ENCODE peak calls at places on chromosomes 12 and 14, in eight cellular contexts. One of them, this sample, is unnamed. For H3K36me3, the result is how much of the 10 kb centered on the place peaks cover.

GRCh38 chr14:27917896-27918295 is 848.7 kb upstream of the FOXG1 start:
- DNase-seq in CD8-positive, alpha-beta memory T cell: no peak
- DNase-seq in hepatocyte: no peak
- DNase-seq in heart right ventricle: no peak
- DNase-seq in lung: no peak
- DNase-seq in endodermal cell: peak
- DNase-seq in MG63: no peak
- DNase-seq in HAP-1: no peak
- DNase-seq in this sample: no peak

GRCh38 chr12:70666364-70666763 is 29.1 kb upstream of the PTPRB start:
- DNase-seq in HAP-1: no peak
- DNase-seq in hepatocyte: no peak
- DNase-seq in lung: no peak
- DNase-seq in MG63: no peak
- DNase-seq in endodermal cell: no peak
- DNase-seq in heart right ventricle: no peak
- DNase-seq in CD8-positive, alpha-beta memory T cell: no peak
- DNase-seq in this sample: no peak

GRCh38 chr14:78975734-78976133 is 805.6 kb downstream of the NRXN3 start:
- DNase-seq in HAP-1: no peak
- DNase-seq in hepatocyte: peak
- DNase-seq in lung: no peak
- DNase-seq in CD8-positive, alpha-beta memory T cell: no peak
- DNase-seq in endodermal cell: no peak
- DNase-seq in MG63: no peak
- DNase-seq in heart right ventricle: no peak
- DNase-seq in this sample: no peak

GRCh38 chr12:85642810-85643209 is 193.4 kb downstream of the RASSF9 start:
- DNase-seq in heart right ventricle: no peak
- DNase-seq in MG63: no peak
- DNase-seq in HAP-1: no peak
- DNase-seq in endodermal cell: peak
- DNase-seq in CD8-positive, alpha-beta memory T cell: no peak
- DNase-seq in hepatocyte: peak
- DNase-seq in lung: no peak
- DNase-seq in this sample: no peak

GRCh38 chr14:34650786-34651584 is 21.0 kb upstream of the SNX6 start:
- DNase-seq in lung: no peak
- DNase-seq in CD8-positive, alpha-beta memory T cell: no peak
- DNase-seq in hepatocyte: peak
- DNase-seq in heart right ventricle: no peak
- DNase-seq in MG63: peak
- DNase-seq in HAP-1: no peak
- DNase-seq in endodermal cell: no peak
- DNase-seq in this sample: no peak

GRCh38 chr14:63045234-63045611 is at the start of gene KCNH5:
- DNase-seq in heart right ventricle: peak
- DNase-seq in lung: no peak
- DNase-seq in MG63: peak
- DNase-seq in HAP-1: peak
- DNase-seq in hepatocyte: peak
- DNase-seq in CD8-positive, alpha-beta memory T cell: no peak
- DNase-seq in endodermal cell: peak
- DNase-seq in this sample: peak

GRCh38 chr14:48857366-48857765 is 728.8 kb downstream of the RPS29 start:
- DNase-seq in hepatocyte: no peak
- DNase-seq in MG63: no peak
- DNase-seq in endodermal cell: no peak
- DNase-seq in CD8-positive, alpha-beta memory T cell: no peak
- DNase-seq in heart right ventricle: no peak
- DNase-seq in lung: no peak
- DNase-seq in HAP-1: no peak
- DNase-seq in this sample: no peak

GRCh38 chr12:46660719-46661118 is 165.1 kb downstream of the SLC38A4 start:
- DNase-seq in HAP-1: no peak
- DNase-seq in MG63: no peak
- DNase-seq in endodermal cell: no peak
- DNase-seq in lung: no peak
- DNase-seq in hepatocyte: no peak
- DNase-seq in heart right ventricle: no peak
- DNase-seq in CD8-positive, alpha-beta memory T cell: no peak
- DNase-seq in this sample: no peak

GRCh38 chr12:132662901-132663755 is 24.0 kb downstream of the POLE start:
- DNase-seq in CD8-positive, alpha-beta memory T cell: no peak
- DNase-seq in hepatocyte: no peak
- DNase-seq in HAP-1: no peak
- DNase-seq in endodermal cell: no peak
- DNase-seq in MG63: no peak
- DNase-seq in heart right ventricle: no peak
- DNase-seq in lung: no peak
- DNase-seq in this sample: no peak

GRCh38 chr14:47191693-47192092 is 483.7 kb downstream of the MDGA2 start:
- DNase-seq in hepatocyte: no peak
- DNase-seq in lung: no peak
- DNase-seq in heart right ventricle: no peak
- DNase-seq in MG63: no peak
- DNase-seq in endodermal cell: no peak
- DNase-seq in HAP-1: no peak
- DNase-seq in CD8-positive, alpha-beta memory T cell: no peak
- DNase-seq in this sample: no peak

GRCh38 chr14:36646664-36647416 is 14.8 kb upstream of the PAX9 start:
- DNase-seq in heart right ventricle: no peak
- DNase-seq in hepatocyte: peak
- DNase-seq in HAP-1: no peak
- DNase-seq in CD8-positive, alpha-beta memory T cell: no peak
- DNase-seq in endodermal cell: peak
- DNase-seq in MG63: peak
- DNase-seq in lung: no peak
- DNase-seq in this sample: peak
- H3K4me3 ChIP-seq in heart right ventricle: peak
- H3K4me3 ChIP-seq in hepatocyte: peak
- H3K4me3 ChIP-seq in HAP-1: no peak
- H3K4me3 ChIP-seq in CD8-positive, alpha-beta memory T cell: no peak
- H3K4me3 ChIP-seq in endodermal cell: peak
- H3K4me3 ChIP-seq in MG63: no peak
- H3K4me3 ChIP-seq in lung: peak
- H3K4me3 ChIP-seq in this sample: peak

DNA sequence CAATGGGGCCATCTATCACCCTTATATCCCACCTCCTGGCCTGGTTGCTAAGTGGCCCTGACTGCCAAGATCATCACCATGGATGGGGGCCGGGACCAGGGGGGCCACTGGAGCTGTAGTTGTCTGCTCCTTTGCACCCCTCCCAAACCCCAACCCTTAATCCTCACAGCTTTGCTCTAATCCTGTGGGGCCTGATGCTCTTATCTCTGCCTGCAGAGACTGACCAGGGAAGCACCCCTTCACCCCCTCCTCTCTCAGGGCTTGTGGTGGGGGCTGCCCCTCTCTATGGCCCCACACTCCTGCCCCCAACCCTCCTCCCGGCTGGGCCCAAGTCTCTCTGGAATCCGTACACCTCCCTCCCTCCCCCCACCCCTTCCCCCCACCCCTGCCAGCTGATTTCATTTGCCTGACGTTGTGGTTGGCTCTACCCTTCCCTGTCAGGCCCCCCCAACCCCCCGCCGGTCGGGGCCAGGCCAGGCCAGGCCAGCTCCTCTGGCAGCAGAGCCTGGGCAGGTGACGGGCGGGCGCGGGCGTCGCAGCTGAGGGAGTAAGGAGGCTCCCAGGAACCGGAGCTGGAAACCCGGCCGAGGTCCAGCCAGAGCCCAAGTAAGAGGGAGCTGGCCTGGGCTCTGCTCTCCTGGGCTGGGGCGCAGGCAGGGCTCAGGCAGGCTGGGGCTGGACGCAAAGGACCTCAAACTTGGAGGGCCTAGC is at the start of gene GNB3:
- DNase-seq in HAP-1: no peak
- DNase-seq in heart right ventricle: no peak
- DNase-seq in CD8-positive, alpha-beta memory T cell: no peak
- DNase-seq in endodermal cell: no peak
- DNase-seq in MG63: no peak
- DNase-seq in hepatocyte: no peak
- DNase-seq in lung: no peak
- DNase-seq in this sample: no peak
- H3K36me3 ChIP-seq in HAP-1: half or more
- H3K36me3 ChIP-seq in heart right ventricle: under half
- H3K36me3 ChIP-seq in CD8-positive, alpha-beta memory T cell: under half
- H3K36me3 ChIP-seq in endodermal cell: half or more
- H3K36me3 ChIP-seq in MG63: under half
- H3K36me3 ChIP-seq in hepatocyte: under half
- H3K36me3 ChIP-seq in lung: under half
- H3K36me3 ChIP-seq in this sample: under half

GRCh38 chr14:38255673-38256357 is at the start of gene CLEC14A:
- DNase-seq in lung: peak
- DNase-seq in hepatocyte: peak
- DNase-seq in HAP-1: no peak
- DNase-seq in CD8-positive, alpha-beta memory T cell: no peak
- DNase-seq in heart right ventricle: peak
- DNase-seq in MG63: no peak
- DNase-seq in endodermal cell: peak
- DNase-seq in this sample: peak
- H3K4me3 ChIP-seq in lung: peak
- H3K4me3 ChIP-seq in hepatocyte: peak
- H3K4me3 ChIP-seq in HAP-1: no peak
- H3K4me3 ChIP-seq in CD8-positive, alpha-beta memory T cell: no peak
- H3K4me3 ChIP-seq in heart right ventricle: peak
- H3K4me3 ChIP-seq in MG63: no peak
- H3K4me3 ChIP-seq in endodermal cell: peak
- H3K4me3 ChIP-seq in this sample: peak

GRCh38 chr14:35861204-35861868 is 35.2 kb downstream of the BRMS1L start:
- DNase-seq in HAP-1: no peak
- DNase-seq in hepatocyte: no peak
- DNase-seq in MG63: no peak
- DNase-seq in heart right ventricle: no peak
- DNase-seq in CD8-positive, alpha-beta memory T cell: no peak
- DNase-seq in lung: no peak
- DNase-seq in endodermal cell: no peak
- DNase-seq in this sample: no peak

GRCh38 chr14:35867280-35867629 is 41.1 kb downstream of the BRMS1L start:
- DNase-seq in lung: no peak
- DNase-seq in MG63: no peak
- DNase-seq in endodermal cell: no peak
- DNase-seq in CD8-positive, alpha-beta memory T cell: no peak
- DNase-seq in heart right ventricle: no peak
- DNase-seq in hepatocyte: no peak
- DNase-seq in HAP-1: no peak
- DNase-seq in this sample: no peak

GRCh38 chr14:35866595-35867279 is 40.6 kb downstream of the BRMS1L start:
- DNase-seq in lung: no peak
- DNase-seq in hepatocyte: no peak
- DNase-seq in MG63: no peak
- DNase-seq in HAP-1: no peak
- DNase-seq in heart right ventricle: no peak
- DNase-seq in endodermal cell: no peak
- DNase-seq in CD8-positive, alpha-beta memory T cell: no peak
- DNase-seq in this sample: no peak

DNA sequence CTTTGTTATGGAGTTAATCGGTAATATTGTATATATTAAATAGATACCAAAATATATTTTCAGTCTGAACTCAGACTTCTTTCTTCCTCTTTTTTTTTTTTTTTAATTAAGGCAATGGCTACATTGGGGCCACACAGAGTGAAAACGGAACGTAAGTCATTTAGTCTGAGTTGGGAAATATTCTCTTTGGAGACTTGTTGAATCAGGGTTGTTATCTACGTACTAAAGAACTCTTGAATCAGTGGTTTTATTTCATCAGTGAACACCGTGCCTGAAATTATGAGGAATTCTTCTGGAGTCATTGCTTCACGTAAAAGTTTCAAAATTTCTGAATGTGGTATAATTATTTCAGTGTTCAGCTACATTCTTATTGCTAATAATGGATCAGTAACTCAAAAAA is 39.5 kb downstream of the BRMS1L start:
- DNase-seq in endodermal cell: no peak
- DNase-seq in MG63: no peak
- DNase-seq in hepatocyte: no peak
- DNase-seq in CD8-positive, alpha-beta memory T cell: no peak
- DNase-seq in heart right ventricle: no peak
- DNase-seq in lung: no peak
- DNase-seq in HAP-1: no peak
- DNase-seq in this sample: no peak
- H3K36me3 ChIP-seq in endodermal cell: half or more
- H3K36me3 ChIP-seq in MG63: under half
- H3K36me3 ChIP-seq in hepatocyte: under half
- H3K36me3 ChIP-seq in CD8-positive, alpha-beta memory T cell: under half
- H3K36me3 ChIP-seq in heart right ventricle: under half
- H3K36me3 ChIP-seq in lung: under half
- H3K36me3 ChIP-seq in HAP-1: under half
- H3K36me3 ChIP-seq in this sample: under half

This sample was measured in H7.